ENCODE peak calls at places on chromosomes 13 and 19, in five cellular contexts. W is HCT116, S is bronchial epithelial cell, G is NB4, C is Kasumi-1. D is an unnamed sample.

GRCh38 chr19:58196911-58197616 is 14.2 kb downstream of the ZNF274 start:
- DNase-seq in W (no peak), S (peak; percentile 26), G (peak; percentile 23), C (peak; percentile 17), D (no peak)

GRCh38 chr19:40420766-40421467 is 4.9 kb downstream of the SERTAD1 start:
- DNase-seq in C (peak; percentile 76), W (peak; percentile 82), S (peak; percentile 75), G (peak; percentile 77), D (no peak)

GRCh38 chr13:73364706-73365105 is 305.9 kb downstream of the KLF5 start:
- DNase-seq in W (no peak), C (no peak), G (no peak), S (no peak), D (no peak)

GRCh38 chr13:40539954-40540706 is 126.3 kb downstream of the FOXO1 start:
- DNase-seq in W (peak; percentile 48), G (no peak), C (no peak), S (peak; percentile 80), D (peak; percentile 15)

GRCh38 chr13:94416454-94417080 is 62.9 kb downstream of the DCT start:
- DNase-seq in W (peak; percentile 51), S (peak; percentile 29), C (peak; percentile 45), G (peak; percentile 37), D (no peak)

GRCh38 chr19:17469092-17469370 is 1.3 kb upstream of the SLC27A1 start:
- DNase-seq in C (no peak), G (no peak), S (no peak), W (no peak), D (no peak)

GRCh38 chr19:40147693-40148347 is 43.4 kb upstream of the MAP3K10 start:
- DNase-seq in S (peak; percentile 73), C (peak; percentile 90), G (peak; percentile 78), W (no peak), D (peak; percentile 100)

GRCh38 chr13:76969488-76970365 is 21.4 kb downstream of the ACOD1 start:
- DNase-seq in C (no peak), W (no peak), G (no peak), S (peak; percentile 90), D (no peak)

GRCh38 chr19:29526730-29527499 is 1.1 kb downstream of the VSTM2B start:
- DNase-seq in W (no peak), S (no peak), C (no peak), G (peak; percentile 26), D (no peak)

GRCh38 chr19:35304036-35304435 is 12.1 kb downstream of the MAG start:
- DNase-seq in W (no peak), S (no peak), G (no peak), C (no peak), D (no peak)

GRCh38 chr13:67070306-67070705 is 159.8 kb downstream of the PCDH9 start:
- DNase-seq in G (no peak), C (no peak), W (no peak), S (no peak), D (no peak)

GRCh38 chr13:109213714-109214113 is 572.7 kb downstream of the IRS2 start:
- DNase-seq in G (no peak), S (peak; percentile 55), W (no peak), C (no peak), D (no peak)

GRCh38 chr19:45117167-45117594 is 24.2 kb downstream of the PPP1R37 start:
- DNase-seq in G (peak; percentile 90), C (peak; percentile 58), S (no peak), W (no peak), D (no peak)

GRCh38 chr13:99354371-99354951 is 47.3 kb upstream of the GPR183 start:
- DNase-seq in G (no peak), C (no peak), W (no peak), S (no peak), D (no peak)

D was measured in Panc1.